ENCODE peak calls at places on chromosomes 1 and 21, in four cellular contexts. L, K, J and H are unnamed samples.

GRCh38 chr1:110606784-110607662 is 865 bp upstream of the KCNA2 start:
- DNase-seq in K (no peak), L (no peak), J (no peak), H (peak)

GRCh38 chr1:79899914-79900313 is 893.4 kb upstream of the ADGRL4 start:
- DNase-seq in J (no peak), K (no peak), L (no peak), H (no peak)

GRCh38 chr1:21651214-21652042 is 17.7 kb downstream of the RAP1GAP start:
- DNase-seq in K (no peak), L (no peak), J (no peak), H (peak)

GRCh38 chr1:212593696-212594335 is 14.7 kb upstream of the ATF3 start:
- DNase-seq in J (no peak), L (no peak), K (no peak), H (no peak)

GRCh38 chr1:100219879-100220278 is 29.8 kb downstream of the DBT start:
- DNase-seq in L (no peak), K (no peak), J (no peak), H (no peak)

GRCh38 chr1:206878456-206878855 is 13.0 kb downstream of the IL20 start:
- DNase-seq in J (no peak), K (no peak), L (no peak), H (no peak)

GRCh38 chr1:44801491-44802305 is 1.5 kb downstream of the PLK3 start:
- DNase-seq in K (no peak), L (no peak), J (no peak), H (no peak)

GRCh38 chr1:181077576-181078242 is 10.8 kb upstream of the IER5 start:
- DNase-seq in K (no peak), J (no peak), L (no peak), H (no peak)

GRCh38 chr1:38783659-38784229 is 75.8 kb downstream of the RRAGC start:
- DNase-seq in J (no peak), L (no peak), K (no peak), H (no peak)

GRCh38 chr1:96722161-96722908 is 751 bp downstream of the PTBP2 start:
- DNase-seq in K (peak), J (no peak), L (peak), H (no peak)

GRCh38 chr1:174996474-174996873 is 3.3 kb upstream of the CACYBP start:
- DNase-seq in J (no peak), L (no peak), K (no peak), H (no peak)

GRCh38 chr1:20837554-20838192 is 50.6 kb upstream of the HP1BP3 start:
- DNase-seq in L (no peak), J (no peak), K (no peak), H (no peak)

GRCh38 chr1:154955718-154956513 is at the start of gene PBXIP1:
- DNase-seq in J (peak), K (peak), L (peak), H (peak)

GRCh38 chr1:147837129-147837776 is 65.3 kb upstream of the GJA8 start:
- DNase-seq in J (no peak), K (no peak), L (no peak), H (no peak)

GRCh38 chr1:210597555-210598134 is 268.9 kb downstream of the HHAT start:
- DNase-seq in K (peak), J (no peak), L (no peak), H (no peak)

GRCh38 chr1:3247521-3248031 is 178.6 kb downstream of the PRDM16 start:
- DNase-seq in J (no peak), K (no peak), L (no peak), H (no peak)

GRCh38 chr1:158126425-158126824 is 54.3 kb upstream of the CD1D start:
- DNase-seq in J (no peak), L (no peak), K (no peak), H (no peak)

GRCh38 chr1:54317084-54317483 is 89.1 kb downstream of the SSBP3 start:
- DNase-seq in J (no peak), K (no peak), L (no peak), H (no peak)

GRCh38 chr1:177945943-177946650 is 23.8 kb downstream of the SEC16B start:
- DNase-seq in J (no peak), K (peak), L (peak), H (no peak)

GRCh38 chr1:183918589-183918988 is 113.7 kb downstream of the RGL1 start:
- DNase-seq in J (no peak), L (no peak), K (no peak), H (no peak)

GRCh38 chr1:169999357-169999756 is 75.1 kb downstream of the KIFAP3 start:
- DNase-seq in K (no peak), L (no peak), J (no peak), H (no peak)

GRCh38 chr1:107782192-107782845 is 182.7 kb downstream of the VAV3 start:
- DNase-seq in L (peak), K (no peak), J (no peak), H (no peak)

GRCh38 chr1:57475366-57475765 is 51.5 kb upstream of the DAB1 start:
- DNase-seq in K (no peak), J (no peak), L (no peak), H (no peak)

GRCh38 chr1:68174173-68175113 is 57.9 kb downstream of the WLS start:
- DNase-seq in K (peak), J (no peak), L (no peak), H (no peak)

DNA sequence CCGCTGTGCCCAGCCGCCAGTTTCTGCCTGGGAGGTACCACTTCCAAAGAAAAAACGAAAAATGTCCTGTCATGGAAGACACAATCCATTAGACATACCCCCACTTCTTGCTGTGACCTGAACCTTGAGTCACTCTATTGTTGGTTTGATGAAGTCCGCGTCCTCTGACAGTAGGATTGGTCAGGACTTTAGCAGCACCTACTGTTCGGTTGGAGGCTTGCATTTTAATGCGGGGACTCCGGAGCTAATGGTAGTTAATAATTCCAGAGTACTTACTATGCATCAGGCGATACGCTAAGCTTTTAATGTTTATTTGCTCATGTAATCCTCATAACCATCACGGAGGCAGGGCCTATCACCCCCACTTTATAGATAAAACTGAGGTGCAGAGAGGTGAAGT is 7.9 kb upstream of the ELF3 start:
- DNase-seq in L (no peak), J (no peak), K (no peak), H (no peak)
- TF ChIP-seq CTCF in L (no peak), J (no peak), K (no peak), H (no peak)

GRCh38 chr1:13764933-13765332 is 64.9 kb downstream of the PRDM2 start:
- DNase-seq in J (no peak), K (no peak), L (no peak), H (no peak)
- TF ChIP-seq CTCF in J (no peak), K (no peak), L (no peak), H (no peak)

GRCh38 chr1:152917794-152918193 is 9.4 kb downstream of the IVL start:
- DNase-seq in L (no peak), K (no peak), J (no peak), H (no peak)
- TF ChIP-seq CTCF in L (peak), K (no peak), J (no peak), H (no peak)

GRCh38 chr21:36169465-36170128 is 13.0 kb downstream of the DOP1B start:
- DNase-seq in K (no peak), L (no peak), J (no peak), H (no peak)
- TF ChIP-seq CTCF in K (no peak), L (peak), J (no peak), H (no peak)

GRCh38 chr1:160375788-160376524 is 9.1 kb downstream of the NHLH1 start:
- DNase-seq in K (no peak), J (no peak), L (no peak), H (no peak)

GRCh38 chr1:160376525-160377131 is 9.8 kb downstream of the NHLH1 start:
- DNase-seq in J (no peak), L (no peak), K (no peak), H (no peak)

GRCh38 chr1:160374291-160374690 is 7.4 kb downstream of the NHLH1 start:
- DNase-seq in K (no peak), L (no peak), J (no peak), H (no peak)

GRCh38 chr1:160373696-160374095 is 6.8 kb downstream of the NHLH1 start:
- DNase-seq in J (no peak), L (no peak), K (no peak), H (no peak)

DNA sequence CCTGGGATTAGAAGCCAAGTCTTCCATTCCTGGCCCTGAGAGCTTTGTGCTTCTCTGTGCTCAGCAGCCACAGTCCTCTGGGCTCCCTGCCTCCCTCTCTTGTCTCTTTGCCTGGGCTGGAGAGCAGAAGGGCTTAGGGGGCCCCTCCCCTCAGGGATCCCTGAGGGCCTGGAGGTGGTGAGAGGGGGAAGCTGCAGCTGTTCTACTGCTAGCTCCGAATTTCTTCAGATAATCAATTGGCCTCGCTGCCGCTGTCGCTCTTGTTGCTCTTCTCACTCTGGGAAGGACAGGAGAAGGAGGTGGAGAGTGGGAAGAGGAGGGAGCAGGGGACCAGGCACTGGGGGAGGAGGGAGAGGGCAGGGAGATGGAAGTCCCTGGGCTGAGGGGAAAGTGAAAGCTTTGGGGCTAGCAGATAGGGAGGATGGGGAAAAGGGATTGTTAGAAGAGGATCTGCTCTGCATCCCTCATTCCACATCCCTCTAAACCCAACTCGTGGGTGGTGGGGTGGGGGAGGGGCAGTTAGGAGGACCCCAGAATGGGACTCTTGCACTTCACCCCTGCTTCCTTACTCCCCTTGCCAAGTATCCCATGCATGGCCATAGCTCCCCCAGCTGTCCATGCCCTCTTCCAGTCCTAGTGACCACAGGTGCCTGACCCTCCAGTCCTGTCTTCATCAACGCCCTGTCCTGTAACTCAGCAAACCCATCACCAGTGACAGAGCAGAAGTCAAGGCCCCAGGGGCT is 8.0 kb downstream of the NHLH1 start:
- DNase-seq in J (no peak), L (no peak), K (no peak), H (no peak)
- TF ChIP-seq CTCF in J (no peak), L (no peak), K (no peak), H (no peak)